ENCODE peak calls at places on chromosomes 12 and 14, in eight cellular contexts. F is GM03348; Q is activated naive CD4-positive, alpha-beta T cell; D is ureter; B is AG09309; K is RPMI7951; X is naive thymus-derived CD8-positive, alpha-beta T cell; J is SW 1271. V is an unnamed sample.

GRCh38 chr12:43945983-43946382 is 110.1 kb downstream of the TMEM117 start:
- DNase-seq in F (no peak), Q (no peak), D (no peak), B (no peak), K (no peak), X (no peak), J (no peak), V (no peak)

GRCh38 chr14:88995437-88996198 is 171.2 kb downstream of the TTC8 start:
- DNase-seq in F (peak; percentile 73), Q (no peak), D (no peak), B (peak; percentile 94), K (peak; percentile 97), X (no peak), J (no peak), V (peak; percentile 99)

GRCh38 chr14:23639891-23640523 is 3.8 kb downstream of the DHRS2 start:
- DNase-seq in F (no peak), Q (no peak), D (no peak), B (no peak), K (no peak), X (no peak), J (no peak), V (no peak)

GRCh38 chr12:53327435-53328042 is 6.1 kb upstream of the AAAS start:
- DNase-seq in F (no peak), Q (no peak), D (no peak), B (no peak), K (peak; percentile 25), X (no peak), J (no peak), V (peak; percentile 43)

GRCh38 chr12:24066865-24067264 is 117.4 kb upstream of the SOX5 start:
- DNase-seq in F (no peak), Q (no peak), D (no peak), B (peak; percentile 46), K (peak; percentile 52), X (no peak), J (no peak), V (peak; percentile 11)

GRCh38 chr12:48580831-48581230 is 11.0 kb upstream of the LALBA start:
- DNase-seq in F (no peak), Q (no peak), D (no peak), B (no peak), K (no peak), X (no peak), J (no peak), V (no peak)

GRCh38 chr12:63276537-63277365 is 125.8 kb upstream of the AVPR1A start:
- DNase-seq in F (peak; percentile 22), Q (no peak), D (no peak), B (no peak), K (peak; percentile 29), X (no peak), J (no peak), V (peak; percentile 10)

GRCh38 chr14:64772394-64772950 is 68.2 kb downstream of the PLEKHG3 start:
- DNase-seq in F (no peak), Q (no peak), D (no peak), B (no peak), K (no peak), X (no peak), J (no peak), V (no peak)

GRCh38 chr12:118830251-118830650 is 151.1 kb upstream of the SRRM4 start:
- DNase-seq in F (no peak), Q (no peak), D (no peak), B (no peak), K (no peak), X (no peak), J (no peak), V (no peak)